ENCODE peak calls at places on chromosomes 7 and 10, in eight cellular contexts. O is IMR-90; U is ovary; P is CD4-positive, CD25-positive, alpha-beta regulatory T cell; J is spleen; L is hepatocyte; F is PC-3; A is small intestine. V is an unnamed sample. For H3K4me1, the result is how much of the 10 kb centered on the place peaks cover.

GRCh38 chr7:48637382-48637781 is 287.0 kb upstream of the CDC14C start:
- DNase-seq in O (no peak), A (no peak), P (no peak), J (no peak), U (no peak), L (no peak), F (peak), V (no peak)

GRCh38 chr7:18064242-18064838 is 36.7 kb upstream of the PRPS1L1 start:
- DNase-seq in L (peak), P (no peak), J (no peak), O (no peak), F (peak), U (no peak), A (peak), V (no peak)

GRCh38 chr10:77789016-77789415 is 137.5 kb downstream of the DLG5 start:
- DNase-seq in U (no peak), F (no peak), J (no peak), L (no peak), A (no peak), O (no peak), P (no peak), V (no peak)

GRCh38 chr7:140214075-140214684 is 37.4 kb upstream of the KDM7A start:
- DNase-seq in A (peak), P (no peak), F (peak), U (no peak), L (no peak), O (peak), J (no peak), V (peak)

GRCh38 chr10:98608417-98608816 is 161.7 kb upstream of the HPS1 start:
- DNase-seq in U (no peak), A (no peak), L (no peak), F (no peak), O (no peak), J (no peak), P (no peak), V (no peak)

GRCh38 chr10:60138026-60138425 is 231.7 kb upstream of the CCDC6 start:
- DNase-seq in U (no peak), A (no peak), O (no peak), J (no peak), F (no peak), P (no peak), L (no peak), V (no peak)

GRCh38 chr10:62037890-62038608 is 136.6 kb downstream of the ARID5B start:
- DNase-seq in U (no peak), P (no peak), A (peak), O (no peak), F (peak), L (peak), J (no peak), V (no peak)

GRCh38 chr10:93461807-93462178 is 20.3 kb downstream of the MYOF start:
- DNase-seq in U (no peak), F (peak), L (no peak), O (peak), P (no peak), J (no peak), A (no peak), V (no peak)

GRCh38 chr7:73681031-73681430 is 2.2 kb downstream of the DNAJC30 start:
- DNase-seq in L (no peak), A (no peak), F (peak), J (no peak), U (no peak), O (peak), P (no peak), V (no peak)

GRCh38 chr10:96973809-96974208 is 141.7 kb downstream of the LCOR start:
- DNase-seq in O (no peak), J (no peak), L (no peak), U (no peak), F (no peak), A (no peak), P (no peak), V (no peak)

GRCh38 chr7:51316666-51317581 is at the start of gene COBL:
- DNase-seq in F (peak), U (peak), P (no peak), A (peak), J (no peak), L (peak), O (no peak), V (peak)

GRCh38 chr7:19939746-19940145 is 166.3 kb upstream of the TMEM196 start:
- DNase-seq in P (no peak), L (no peak), U (no peak), A (no peak), J (no peak), F (peak), O (peak), V (no peak)

GRCh38 chr10:18235477-18235876 is 95.3 kb downstream of the CACNB2 start:
- DNase-seq in A (no peak), P (no peak), U (no peak), J (no peak), F (no peak), O (no peak), L (no peak), V (no peak)

GRCh38 chr10:97081621-97082235 is 104.0 kb downstream of the SLIT1 start:
- DNase-seq in L (peak), J (no peak), F (peak), U (peak), P (peak), A (peak), O (peak), V (no peak)

GRCh38 chr10:105187243-105187642 is 546.2 kb downstream of the SORCS3 start:
- DNase-seq in J (no peak), P (no peak), L (no peak), O (no peak), U (no peak), F (no peak), A (no peak), V (no peak)

GRCh38 chr7:149845257-149845980 is 7.2 kb downstream of the ZNF862 start:
- DNase-seq in A (no peak), U (no peak), J (no peak), O (no peak), F (no peak), P (no peak), L (no peak), V (no peak)

GRCh38 chr10:24744966-24745365 is 21.3 kb upstream of the ARHGAP21 start:
- DNase-seq in O (peak), P (no peak), F (no peak), U (no peak), A (no peak), L (no peak), J (no peak), V (no peak)

GRCh38 chr7:131546583-131547111 is 9.8 kb downstream of the PODXL start:
- DNase-seq in L (no peak), F (peak), A (no peak), U (no peak), J (peak), P (peak), O (no peak), V (no peak)

GRCh38 chr10:14573666-14574261 is 200.9 kb downstream of the FAM107B start:
- DNase-seq in L (no peak), P (no peak), O (peak), F (peak), J (no peak), U (no peak), A (no peak), V (no peak)

GRCh38 chr7:22350466-22351328 is 6.3 kb downstream of the RAPGEF5 start:
- DNase-seq in J (no peak), O (peak), U (no peak), P (no peak), A (peak), L (peak), F (peak), V (no peak)

GRCh38 chr7:21939136-21939857 is 6.4 kb downstream of the CDCA7L start:
- DNase-seq in L (no peak), J (no peak), O (no peak), F (peak), U (no peak), A (no peak), P (no peak), V (peak)

GRCh38 chr7:22586806-22587180 is 86.8 kb upstream of the STEAP1B start:
- DNase-seq in U (no peak), L (peak), A (no peak), F (peak), J (no peak), P (no peak), O (peak), V (no peak)

GRCh38 chr10:124484016-124484415 is 22.4 kb downstream of the LHPP start:
- DNase-seq in P (no peak), U (no peak), L (no peak), O (no peak), J (peak), A (no peak), F (no peak), V (no peak)

GRCh38 chr7:115471891-115472290 is 550.0 kb downstream of the MDFIC start:
- DNase-seq in A (no peak), J (no peak), O (peak), P (no peak), F (no peak), L (no peak), U (no peak), V (no peak)

GRCh38 chr7:28835800-28836199 is 122.3 kb downstream of the TRIL start:
- DNase-seq in F (peak), O (peak), A (no peak), L (no peak), P (no peak), U (no peak), J (no peak), V (no peak)

DNA sequence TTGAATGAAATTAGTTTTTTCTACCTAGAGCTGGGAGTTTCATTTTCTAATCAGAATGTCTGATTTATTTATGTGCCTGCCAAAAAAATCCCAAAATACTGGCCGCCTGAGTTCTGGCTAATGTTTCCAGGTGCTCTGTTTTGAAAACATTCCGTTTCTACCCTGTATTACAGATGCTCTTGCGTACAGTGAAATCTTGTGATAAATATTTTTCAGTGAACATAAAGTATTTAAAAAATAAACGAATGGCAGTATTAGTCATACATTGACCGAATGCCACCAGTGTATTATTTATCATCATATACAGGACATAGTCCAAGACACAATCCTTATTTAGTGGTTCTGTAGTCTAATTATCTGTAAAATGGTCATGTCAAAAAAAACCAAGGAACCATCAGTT is 102.8 kb downstream of the KAT6B start:
- DNase-seq in F (peak), P (no peak), J (no peak), L (no peak), A (peak), U (no peak), O (peak), V (no peak)
- H3K4me1 ChIP-seq in F (under half), P (under half), J (under half), L (under half), A (under half), U (under half), O (under half), V (under half)

DNA sequence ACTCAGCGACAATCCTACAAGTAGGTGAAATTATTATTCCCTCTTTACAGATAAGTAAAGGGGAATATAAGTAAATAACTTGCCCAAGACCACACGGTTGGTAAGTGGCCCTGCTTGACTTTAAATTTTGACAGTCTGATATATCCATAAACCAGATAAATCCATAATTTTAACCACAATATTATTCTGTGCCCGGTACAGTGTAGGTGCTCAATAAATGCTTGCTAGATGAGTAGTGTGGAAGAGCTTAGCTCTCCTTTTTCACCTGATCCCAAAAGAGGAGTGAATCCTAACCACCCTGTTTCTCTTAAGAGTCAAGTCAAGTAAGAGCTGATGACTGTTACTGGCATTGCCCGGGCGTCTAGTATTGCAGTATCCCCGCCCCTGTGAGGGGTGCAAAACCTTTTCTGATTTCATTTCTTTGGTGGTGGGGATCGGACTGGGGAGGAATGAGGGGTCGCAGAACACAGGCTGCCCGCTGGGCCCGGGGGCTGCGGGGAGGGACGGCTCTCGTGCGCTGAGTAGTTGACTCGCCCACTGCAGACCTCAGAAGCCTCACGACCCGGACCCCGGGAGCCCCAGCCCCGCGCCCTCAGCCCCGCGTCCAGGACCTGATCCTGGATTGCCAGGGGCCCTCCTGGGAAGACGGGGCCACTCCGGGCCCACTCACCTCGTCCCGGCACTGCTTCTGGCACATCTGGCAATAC is 490 bp downstream of the KIN start:
- DNase-seq in A (peak), P (peak), U (no peak), O (peak), L (peak), J (no peak), F (no peak), V (peak)
- H3K27ac ChIP-seq in A (peak), P (peak), U (no peak), O (peak), L (peak), J (no peak), F (no peak), V (peak)

DNA sequence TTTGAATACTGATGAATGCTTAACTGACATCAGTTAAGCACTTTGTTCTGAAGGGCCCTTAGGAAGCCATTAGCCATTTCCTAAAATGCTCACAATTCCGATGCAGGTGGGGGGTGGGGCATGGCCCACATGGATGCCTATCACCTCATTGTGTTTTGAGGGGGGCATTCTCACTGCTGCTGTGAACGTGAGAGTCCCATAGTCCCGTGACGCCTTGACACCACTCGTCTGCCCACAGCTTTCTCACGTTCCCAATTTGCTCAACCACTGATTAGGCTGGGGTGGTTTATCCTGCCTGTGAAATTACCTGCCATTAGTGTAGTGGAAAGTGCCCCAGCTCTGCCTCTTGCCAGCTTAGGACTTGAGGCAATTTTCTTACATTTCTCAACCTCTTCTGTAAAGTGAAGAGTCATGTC is 31.9 kb downstream of the DUSP5 start:
- DNase-seq in O (no peak), F (no peak), U (no peak), A (no peak), J (no peak), L (no peak), P (no peak), V (no peak)
- H3K4me1 ChIP-seq in O (under half), F (under half), U (under half), A (under half), J (under half), L (under half), P (under half), V (under half)

DNA sequence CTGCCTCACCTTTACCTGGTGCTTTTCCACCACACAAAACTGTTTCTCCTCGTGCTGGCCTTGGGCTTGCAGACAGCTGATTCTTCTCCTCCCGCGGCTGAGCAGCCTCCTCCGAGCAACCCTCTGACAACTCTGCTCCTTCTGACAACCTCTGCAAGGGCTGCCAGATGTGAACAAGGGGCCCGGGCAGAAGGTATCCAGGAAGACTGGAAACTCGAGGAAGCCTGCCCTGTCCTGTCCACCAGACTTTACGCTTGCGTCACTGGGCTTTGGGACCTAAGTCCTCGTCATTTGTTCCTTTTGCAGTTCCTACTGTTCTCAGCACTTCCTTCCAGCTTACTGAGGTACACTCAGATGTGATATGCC is 82.1 kb downstream of the EGFR start:
- DNase-seq in P (no peak), J (no peak), U (no peak), A (no peak), L (no peak), O (no peak), F (no peak), V (no peak)
- H3K27ac ChIP-seq in P (no peak), J (no peak), U (no peak), A (no peak), L (peak), O (peak), F (no peak), V (peak)

V was measured in upper lobe of left lung.